ENCODE peak calls at places on chromosomes 11 and 22, in six cellular contexts. V, E, N, D, J and Q are unnamed samples.

GRCh38 chr11:7677071-7677470 is 3.8 kb upstream of the CYB5R2 start:
- DNase-seq in V (no peak), E (no peak), N (no peak), D (no peak), J (peak; percentile 41), Q (no peak)

GRCh38 chr11:44139565-44140313 is 44.3 kb downstream of the EXT2 start:
- DNase-seq in V (no peak), E (peak; percentile 23), N (no peak), D (no peak), J (no peak), Q (no peak)

GRCh38 chr11:46663277-46663940 is 37.0 kb downstream of the ARHGAP1 start:
- DNase-seq in V (no peak), E (no peak), N (no peak), D (no peak), J (peak; percentile 30), Q (no peak)

GRCh38 chr11:27388001-27388400 is 25.0 kb upstream of the CCDC34 start:
- DNase-seq in V (no peak), E (peak; percentile 50), N (no peak), D (no peak), J (no peak), Q (no peak)

GRCh38 chr22:41768420-41768819 is 32.1 kb upstream of the CCDC134 start:
- DNase-seq in V (no peak), E (no peak), N (no peak), D (no peak), J (peak; percentile 34), Q (no peak)

GRCh38 chr11:58787903-58788302 is 56.2 kb upstream of the GLYAT start:
- DNase-seq in V (no peak), E (no peak), N (no peak), D (no peak), J (peak; percentile 41), Q (no peak)

GRCh38 chr22:41532908-41533825 is 11.1 kb downstream of the POLR3H start:
- DNase-seq in V (no peak), E (peak; percentile 51), N (peak; percentile 47), D (peak; percentile 91), J (peak; percentile 58), Q (peak; percentile 58)

GRCh38 chr11:113507341-113507740 is 32.1 kb upstream of the DRD2 start:
- DNase-seq in V (no peak), E (no peak), N (no peak), D (no peak), J (no peak), Q (no peak)

GRCh38 chr11:9941991-9942390 is 278.1 kb downstream of the SWAP70 start:
- DNase-seq in V (no peak), E (no peak), N (no peak), D (no peak), J (no peak), Q (no peak)

GRCh38 chr22:23547818-23548500 is 32.1 kb downstream of the IGLL1 start:
- DNase-seq in V (no peak), E (no peak), N (no peak), D (no peak), J (no peak), Q (no peak)

GRCh38 chr11:60363542-60364525 is 14.5 kb upstream of the MS4A7 start:
- DNase-seq in V (peak; percentile 42), E (peak; percentile 48), N (peak; percentile 45), D (peak; percentile 77), J (peak; percentile 25), Q (peak; percentile 58)

GRCh38 chr11:28227460-28227859 is 119.3 kb downstream of the METTL15 start:
- DNase-seq in V (no peak), E (no peak), N (no peak), D (no peak), J (no peak), Q (no peak)

GRCh38 chr11:106998126-106998525 is 20.1 kb downstream of the GUCY1A2 start:
- DNase-seq in V (no peak), E (no peak), N (no peak), D (no peak), J (peak; percentile 11), Q (no peak)

GRCh38 chr22:46612904-46613605 is 7.1 kb upstream of the GRAMD4 start:
- DNase-seq in V (no peak), E (no peak), N (no peak), D (no peak), J (no peak), Q (peak; percentile 35)

GRCh38 chr22:45885941-45886395 is 91.0 kb downstream of the WNT7B start:
- DNase-seq in V (no peak), E (no peak), N (no peak), D (no peak), J (no peak), Q (peak; percentile 25)

GRCh38 chr11:113279591-113279990 is 34.8 kb upstream of the TTC12 start:
- DNase-seq in V (no peak), E (no peak), N (no peak), D (no peak), J (no peak), Q (no peak)

GRCh38 chr11:115197433-115197832 is 306.8 kb downstream of the CADM1 start:
- DNase-seq in V (no peak), E (no peak), N (no peak), D (no peak), J (peak; percentile 15), Q (no peak)

GRCh38 chr11:63941901-63942300 is 3.1 kb downstream of the NAA40 start:
- DNase-seq in V (no peak), E (no peak), N (no peak), D (no peak), J (no peak), Q (no peak)

GRCh38 chr11:63940786-63941185 is 2.0 kb downstream of the NAA40 start:
- DNase-seq in V (no peak), E (no peak), N (no peak), D (no peak), J (no peak), Q (no peak)

GRCh38 chr11:63937713-63938480 is 905 bp upstream of the NAA40 start:
- DNase-seq in V (no peak), E (peak; percentile 71), N (peak; percentile 87), D (peak; percentile 59), J (no peak), Q (no peak)

GRCh38 chr11:63939351-63939920 is 634 bp downstream of the NAA40 start:
- DNase-seq in V (no peak), E (no peak), N (no peak), D (no peak), J (no peak), Q (no peak)

DNA sequence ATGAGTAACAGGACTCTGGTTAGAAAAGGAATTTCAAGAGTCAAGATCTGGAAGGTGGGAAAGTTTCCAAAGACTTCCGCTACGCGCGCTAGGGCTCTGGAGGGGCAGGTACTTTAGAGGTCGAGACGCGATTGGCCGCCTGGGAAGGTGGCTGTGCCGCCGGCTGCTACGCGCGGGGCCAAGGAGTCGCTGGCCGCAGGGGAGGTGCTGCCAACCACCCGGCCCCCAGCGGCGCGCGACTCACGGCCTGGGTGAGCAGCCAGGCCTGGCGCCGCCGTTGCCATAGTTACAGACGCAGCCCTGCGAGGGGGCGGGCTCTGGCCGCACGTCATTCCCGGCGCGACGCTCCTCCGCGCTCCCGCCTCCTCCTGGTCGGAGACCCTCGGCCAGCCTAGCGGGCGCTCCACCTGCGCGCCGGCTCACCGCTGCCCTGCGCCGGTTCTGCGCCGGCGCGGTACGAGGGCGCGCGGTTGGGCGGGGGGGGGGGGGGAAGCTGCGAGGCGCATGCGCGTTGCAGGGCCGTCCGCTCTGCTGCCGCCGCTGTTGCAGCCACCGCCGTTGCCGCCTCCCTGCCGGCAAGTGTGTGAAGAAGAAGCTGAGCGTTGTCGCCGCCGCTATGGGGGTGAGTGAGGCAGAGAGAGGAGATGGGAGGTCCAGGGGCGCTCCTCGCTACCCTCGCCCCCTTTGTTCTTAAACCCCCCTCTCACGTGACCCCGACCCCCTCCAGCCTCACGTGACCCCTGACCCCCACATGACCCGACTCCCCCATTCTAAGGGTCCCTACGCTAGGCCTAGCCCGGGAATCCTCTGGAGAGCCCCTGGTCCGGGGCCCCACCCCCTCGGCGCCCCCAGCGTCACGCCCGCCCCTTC is at the start of gene NAA40:
- DNase-seq in V (peak; percentile 96), E (peak; percentile 96), N (peak; percentile 98), D (peak; percentile 94), J (peak; percentile 94), Q (peak; percentile 92)
- TF ChIP-seq POLR2A in V (peak; percentile 38), E (peak; percentile 57), N (peak; percentile 84), D (no peak), J (no peak), Q (peak; percentile 63)

GRCh38 chr11:34261820-34262219 is 96.0 kb downstream of the ABTB2 start:
- DNase-seq in V (no peak), E (no peak), N (no peak), D (no peak), J (no peak), Q (no peak)
- TF ChIP-seq CEBPB in V (no peak), E (no peak), N (no peak), D (no peak), J (no peak), Q (no peak)

DNA sequence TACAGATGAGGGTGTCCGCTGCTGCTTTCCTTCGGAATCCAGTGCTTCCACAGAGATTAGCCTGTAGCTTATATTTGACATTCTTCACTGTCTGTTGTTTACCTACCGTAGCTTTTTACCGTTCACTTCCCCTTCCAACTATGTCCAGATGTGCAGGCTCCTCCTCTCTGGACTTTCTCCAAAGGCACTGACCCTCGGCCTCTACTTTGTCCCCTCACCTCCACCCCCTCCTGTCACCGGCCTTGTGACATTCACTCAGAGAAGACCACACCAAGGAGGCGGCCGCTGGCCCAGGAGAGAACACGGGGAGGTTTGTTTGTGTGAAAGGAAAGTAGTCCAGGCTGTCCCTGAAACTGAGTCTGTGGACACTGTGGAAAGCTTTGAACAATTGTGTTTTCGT is 15.5 kb upstream of the ST14 start:
- DNase-seq in V (no peak), E (no peak), N (no peak), D (no peak), J (no peak), Q (peak; percentile 92)
- TF ChIP-seq POLR2A in V (no peak), E (no peak), N (no peak), D (no peak), J (no peak), Q (no peak)

DNA sequence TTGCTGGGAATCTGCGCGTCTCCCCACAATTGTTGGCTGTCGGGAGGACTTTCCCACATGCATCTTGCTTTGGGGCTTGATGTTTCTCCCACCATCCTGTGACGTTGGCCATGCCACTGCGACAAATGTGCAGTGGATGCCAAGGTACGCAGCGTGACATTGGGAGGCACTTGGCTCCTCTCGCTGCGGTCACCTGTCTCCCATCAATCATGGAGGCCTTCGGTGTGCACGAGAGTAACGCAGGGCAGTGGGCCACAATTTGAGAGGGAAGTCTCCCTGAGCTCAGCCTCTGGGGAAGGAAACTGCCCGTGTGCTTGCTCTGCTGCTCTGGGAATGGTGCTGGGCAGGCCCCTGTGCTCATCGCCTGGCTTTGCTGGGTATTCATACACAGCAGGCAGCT is 153.3 kb downstream of the ADAMTS15 start:
- DNase-seq in V (no peak), E (no peak), N (no peak), D (peak; percentile 24), J (no peak), Q (no peak)
- TF ChIP-seq CEBPB in V (no peak), E (no peak), N (no peak), D (no peak), J (no peak), Q (no peak)